ENCODE peak calls at places on chromosomes 13 and 19, in eight cellular contexts. One of them, this sample, is unnamed.

GRCh38 chr13:33640832-33641231 is 177.1 kb upstream of the RFC3 start:
- DNase-seq in endodermal cell: no peak
- DNase-seq in fibroblast of gingiva: no peak
- DNase-seq in cardiac muscle cell: no peak
- DNase-seq in activated naive CD8-positive, alpha-beta T cell treated with anti-CD3 and anti-CD28 coated beads for 36 hours: no peak
- DNase-seq in fibroblast of lung: no peak
- DNase-seq in tibial artery: no peak
- DNase-seq in fibroblast of the conjunctiva: no peak
- DNase-seq in this sample: no peak

GRCh38 chr13:109318945-109319590 is 467.3 kb downstream of the IRS2 start:
- DNase-seq in endodermal cell: no peak
- DNase-seq in fibroblast of gingiva: no peak
- DNase-seq in cardiac muscle cell: no peak
- DNase-seq in activated naive CD8-positive, alpha-beta T cell treated with anti-CD3 and anti-CD28 coated beads for 36 hours: no peak
- DNase-seq in fibroblast of lung: no peak
- DNase-seq in tibial artery: no peak
- DNase-seq in fibroblast of the conjunctiva: no peak
- DNase-seq in this sample: no peak

GRCh38 chr19:4914736-4915501 is 5.6 kb downstream of the UHRF1 start:
- DNase-seq in endodermal cell: no peak
- DNase-seq in fibroblast of gingiva: peak
- DNase-seq in cardiac muscle cell: peak
- DNase-seq in activated naive CD8-positive, alpha-beta T cell treated with anti-CD3 and anti-CD28 coated beads for 36 hours: peak
- DNase-seq in fibroblast of lung: peak
- DNase-seq in tibial artery: no peak
- DNase-seq in fibroblast of the conjunctiva: peak
- DNase-seq in this sample: no peak

GRCh38 chr13:36778083-36778671 is 40.8 kb upstream of the RFXAP start:
- DNase-seq in endodermal cell: peak
- DNase-seq in fibroblast of gingiva: no peak
- DNase-seq in cardiac muscle cell: peak
- DNase-seq in activated naive CD8-positive, alpha-beta T cell treated with anti-CD3 and anti-CD28 coated beads for 36 hours: no peak
- DNase-seq in fibroblast of lung: peak
- DNase-seq in tibial artery: no peak
- DNase-seq in fibroblast of the conjunctiva: no peak
- DNase-seq in this sample: no peak

GRCh38 chr13:41463823-41464602 is 6.7 kb downstream of the RGCC start:
- DNase-seq in endodermal cell: no peak
- DNase-seq in fibroblast of gingiva: no peak
- DNase-seq in cardiac muscle cell: no peak
- DNase-seq in activated naive CD8-positive, alpha-beta T cell treated with anti-CD3 and anti-CD28 coated beads for 36 hours: peak
- DNase-seq in fibroblast of lung: no peak
- DNase-seq in tibial artery: no peak
- DNase-seq in fibroblast of the conjunctiva: no peak
- DNase-seq in this sample: no peak

GRCh38 chr13:78657699-78658629 is 991 bp downstream of the OBI1 start:
- DNase-seq in endodermal cell: peak
- DNase-seq in fibroblast of gingiva: peak
- DNase-seq in cardiac muscle cell: peak
- DNase-seq in activated naive CD8-positive, alpha-beta T cell treated with anti-CD3 and anti-CD28 coated beads for 36 hours: no peak
- DNase-seq in fibroblast of lung: peak
- DNase-seq in tibial artery: no peak
- DNase-seq in fibroblast of the conjunctiva: no peak
- DNase-seq in this sample: no peak

GRCh38 chr13:47708386-47708785 is 292.7 kb downstream of the SUCLA2 start:
- DNase-seq in endodermal cell: no peak
- DNase-seq in fibroblast of gingiva: no peak
- DNase-seq in cardiac muscle cell: peak
- DNase-seq in activated naive CD8-positive, alpha-beta T cell treated with anti-CD3 and anti-CD28 coated beads for 36 hours: no peak
- DNase-seq in fibroblast of lung: peak
- DNase-seq in tibial artery: no peak
- DNase-seq in fibroblast of the conjunctiva: no peak
- DNase-seq in this sample: no peak

GRCh38 chr13:51502206-51502651 is 49.4 kb upstream of the INTS6 start:
- DNase-seq in endodermal cell: no peak
- DNase-seq in fibroblast of gingiva: no peak
- DNase-seq in cardiac muscle cell: no peak
- DNase-seq in activated naive CD8-positive, alpha-beta T cell treated with anti-CD3 and anti-CD28 coated beads for 36 hours: peak
- DNase-seq in fibroblast of lung: peak
- DNase-seq in tibial artery: no peak
- DNase-seq in fibroblast of the conjunctiva: no peak
- DNase-seq in this sample: no peak

GRCh38 chr19:19137556-19138109 is 645 bp downstream of the TMEM161A start:
- DNase-seq in endodermal cell: no peak
- DNase-seq in fibroblast of gingiva: no peak
- DNase-seq in cardiac muscle cell: peak
- DNase-seq in activated naive CD8-positive, alpha-beta T cell treated with anti-CD3 and anti-CD28 coated beads for 36 hours: no peak
- DNase-seq in fibroblast of lung: no peak
- DNase-seq in tibial artery: no peak
- DNase-seq in fibroblast of the conjunctiva: no peak
- DNase-seq in this sample: no peak

GRCh38 chr13:41596190-41596589 is 138.8 kb downstream of the RGCC start:
- DNase-seq in endodermal cell: no peak
- DNase-seq in fibroblast of gingiva: no peak
- DNase-seq in cardiac muscle cell: peak
- DNase-seq in activated naive CD8-positive, alpha-beta T cell treated with anti-CD3 and anti-CD28 coated beads for 36 hours: no peak
- DNase-seq in fibroblast of lung: peak
- DNase-seq in tibial artery: no peak
- DNase-seq in fibroblast of the conjunctiva: no peak
- DNase-seq in this sample: no peak

GRCh38 chr13:113393572-113394503 is 29.9 kb upstream of the GRTP1 start:
- DNase-seq in endodermal cell: peak
- DNase-seq in fibroblast of gingiva: peak
- DNase-seq in cardiac muscle cell: peak
- DNase-seq in activated naive CD8-positive, alpha-beta T cell treated with anti-CD3 and anti-CD28 coated beads for 36 hours: peak
- DNase-seq in fibroblast of lung: peak
- DNase-seq in tibial artery: peak
- DNase-seq in fibroblast of the conjunctiva: peak
- DNase-seq in this sample: no peak

GRCh38 chr19:51546650-51547396 is 15.4 kb upstream of the SIGLEC6 start:
- DNase-seq in endodermal cell: no peak
- DNase-seq in fibroblast of gingiva: no peak
- DNase-seq in cardiac muscle cell: peak
- DNase-seq in activated naive CD8-positive, alpha-beta T cell treated with anti-CD3 and anti-CD28 coated beads for 36 hours: no peak
- DNase-seq in fibroblast of lung: peak
- DNase-seq in tibial artery: no peak
- DNase-seq in fibroblast of the conjunctiva: no peak
- DNase-seq in this sample: no peak

GRCh38 chr19:18429717-18430416 is 8.1 kb downstream of the ISYNA1 start:
- DNase-seq in endodermal cell: peak
- DNase-seq in fibroblast of gingiva: no peak
- DNase-seq in cardiac muscle cell: no peak
- DNase-seq in activated naive CD8-positive, alpha-beta T cell treated with anti-CD3 and anti-CD28 coated beads for 36 hours: no peak
- DNase-seq in fibroblast of lung: no peak
- DNase-seq in tibial artery: no peak
- DNase-seq in fibroblast of the conjunctiva: no peak
- DNase-seq in this sample: no peak

GRCh38 chr19:12331211-12331941 is 2.1 kb downstream of the ZNF563 start:
- DNase-seq in endodermal cell: no peak
- DNase-seq in fibroblast of gingiva: no peak
- DNase-seq in cardiac muscle cell: no peak
- DNase-seq in activated naive CD8-positive, alpha-beta T cell treated with anti-CD3 and anti-CD28 coated beads for 36 hours: peak
- DNase-seq in fibroblast of lung: no peak
- DNase-seq in tibial artery: no peak
- DNase-seq in fibroblast of the conjunctiva: no peak
- DNase-seq in this sample: no peak

GRCh38 chr13:26482451-26483197 is 74.9 kb upstream of the WASF3 start:
- DNase-seq in endodermal cell: peak
- DNase-seq in fibroblast of gingiva: peak
- DNase-seq in cardiac muscle cell: peak
- DNase-seq in activated naive CD8-positive, alpha-beta T cell treated with anti-CD3 and anti-CD28 coated beads for 36 hours: peak
- DNase-seq in fibroblast of lung: peak
- DNase-seq in tibial artery: no peak
- DNase-seq in fibroblast of the conjunctiva: peak
- DNase-seq in this sample: peak

GRCh38 chr13:47904239-47904638 is 96.8 kb downstream of the SUCLA2 start:
- DNase-seq in endodermal cell: no peak
- DNase-seq in fibroblast of gingiva: no peak
- DNase-seq in cardiac muscle cell: no peak
- DNase-seq in activated naive CD8-positive, alpha-beta T cell treated with anti-CD3 and anti-CD28 coated beads for 36 hours: no peak
- DNase-seq in fibroblast of lung: no peak
- DNase-seq in tibial artery: no peak
- DNase-seq in fibroblast of the conjunctiva: no peak
- DNase-seq in this sample: no peak

GRCh38 chr13:88086577-88086976 is 415.4 kb downstream of the SLITRK5 start:
- DNase-seq in endodermal cell: no peak
- DNase-seq in fibroblast of gingiva: peak
- DNase-seq in cardiac muscle cell: no peak
- DNase-seq in activated naive CD8-positive, alpha-beta T cell treated with anti-CD3 and anti-CD28 coated beads for 36 hours: no peak
- DNase-seq in fibroblast of lung: peak
- DNase-seq in tibial artery: no peak
- DNase-seq in fibroblast of the conjunctiva: no peak
- DNase-seq in this sample: no peak

GRCh38 chr19:30269638-30270037 is 102.5 kb upstream of the ZNF536 start:
- DNase-seq in endodermal cell: no peak
- DNase-seq in fibroblast of gingiva: no peak
- DNase-seq in cardiac muscle cell: no peak
- DNase-seq in activated naive CD8-positive, alpha-beta T cell treated with anti-CD3 and anti-CD28 coated beads for 36 hours: no peak
- DNase-seq in fibroblast of lung: no peak
- DNase-seq in tibial artery: no peak
- DNase-seq in fibroblast of the conjunctiva: no peak
- DNase-seq in this sample: no peak

GRCh38 chr19:44871809-44872208 is 19.2 kb upstream of the TOMM40 start:
- DNase-seq in endodermal cell: no peak
- DNase-seq in fibroblast of gingiva: no peak
- DNase-seq in cardiac muscle cell: no peak
- DNase-seq in activated naive CD8-positive, alpha-beta T cell treated with anti-CD3 and anti-CD28 coated beads for 36 hours: no peak
- DNase-seq in fibroblast of lung: no peak
- DNase-seq in tibial artery: no peak
- DNase-seq in fibroblast of the conjunctiva: no peak
- DNase-seq in this sample: no peak

GRCh38 chr13:60150538-60150937 is 13.2 kb downstream of the DIAPH3 start:
- DNase-seq in endodermal cell: no peak
- DNase-seq in fibroblast of gingiva: no peak
- DNase-seq in cardiac muscle cell: no peak
- DNase-seq in activated naive CD8-positive, alpha-beta T cell treated with anti-CD3 and anti-CD28 coated beads for 36 hours: no peak
- DNase-seq in fibroblast of lung: no peak
- DNase-seq in tibial artery: no peak
- DNase-seq in fibroblast of the conjunctiva: no peak
- DNase-seq in this sample: no peak

GRCh38 chr19:5578094-5578846 is 10.5 kb upstream of the TINCR start:
- DNase-seq in endodermal cell: peak
- DNase-seq in fibroblast of gingiva: peak
- DNase-seq in cardiac muscle cell: peak
- DNase-seq in activated naive CD8-positive, alpha-beta T cell treated with anti-CD3 and anti-CD28 coated beads for 36 hours: peak
- DNase-seq in fibroblast of lung: no peak
- DNase-seq in tibial artery: no peak
- DNase-seq in fibroblast of the conjunctiva: peak
- DNase-seq in this sample: no peak

GRCh38 chr19:30379841-30380610 is 7.8 kb downstream of the ZNF536 start:
- DNase-seq in endodermal cell: no peak
- DNase-seq in fibroblast of gingiva: no peak
- DNase-seq in cardiac muscle cell: no peak
- DNase-seq in activated naive CD8-positive, alpha-beta T cell treated with anti-CD3 and anti-CD28 coated beads for 36 hours: no peak
- DNase-seq in fibroblast of lung: no peak
- DNase-seq in tibial artery: no peak
- DNase-seq in fibroblast of the conjunctiva: no peak
- DNase-seq in this sample: no peak

GRCh38 chr19:781800-782194 is 15.5 kb upstream of the PTBP1 start:
- DNase-seq in endodermal cell: no peak
- DNase-seq in fibroblast of gingiva: no peak
- DNase-seq in cardiac muscle cell: no peak
- DNase-seq in activated naive CD8-positive, alpha-beta T cell treated with anti-CD3 and anti-CD28 coated beads for 36 hours: no peak
- DNase-seq in fibroblast of lung: no peak
- DNase-seq in tibial artery: no peak
- DNase-seq in fibroblast of the conjunctiva: no peak
- DNase-seq in this sample: no peak

This sample was measured in smooth muscle cell of the brain vasculature.